ENCODE peak calls at places on chromosomes 11 and 22, in seven cellular contexts. O is tibial nerve, M is T-helper 1 cell, N is fibroblast of pulmonary artery, Z is hypothalamus, A is HepG2, X is NCI-H748 treated with DMSO at 0.1 percent for 48 hours. Y is an unnamed sample.

GRCh38 chr11:66688561-66689534 is 11.2 kb upstream of the RBM4B start:
- DNase-seq in O (no peak), M (no peak), N (no peak), Z (no peak), A (no peak), X (no peak), Y (no peak)

GRCh38 chr11:105132716-105133511 is 6.7 kb downstream of the CARD18 start:
- DNase-seq in O (no peak), M (no peak), N (peak), Z (no peak), A (peak), X (no peak), Y (no peak)

GRCh38 chr11:27158763-27159679 is 118.4 kb downstream of the BBOX1 start:
- DNase-seq in O (peak), M (no peak), N (peak), Z (no peak), A (peak), X (peak), Y (peak)

GRCh38 chr11:60970369-60970774 is 1.1 kb upstream of the CD6 start:
- DNase-seq in O (peak), M (peak), N (peak), Z (no peak), A (peak), X (no peak), Y (peak)

GRCh38 chr11:68690671-68691401 is 6.5 kb downstream of the GAL start:
- DNase-seq in O (no peak), M (no peak), N (no peak), Z (no peak), A (no peak), X (no peak), Y (no peak)

GRCh38 chr22:19387575-19387974 is 44.0 kb downstream of the HIRA start:
- DNase-seq in O (no peak), M (no peak), N (no peak), Z (no peak), A (no peak), X (no peak), Y (no peak)

GRCh38 chr22:43755452-43755851 is 56.7 kb downstream of the EFCAB6 start:
- DNase-seq in O (no peak), M (no peak), N (no peak), Z (no peak), A (no peak), X (no peak), Y (no peak)

GRCh38 chr22:45273452-45274075 is 11.2 kb upstream of the UPK3A start:
- DNase-seq in O (no peak), M (no peak), N (no peak), Z (no peak), A (peak), X (no peak), Y (no peak)

GRCh38 chr11:119337581-119338317 is 2.9 kb downstream of the C1QTNF5 start:
- DNase-seq in O (no peak), M (no peak), N (peak), Z (no peak), A (no peak), X (no peak), Y (peak)

GRCh38 chr22:44710474-44711235 is 8.7 kb downstream of the PRR5 start:
- DNase-seq in O (no peak), M (no peak), N (no peak), Z (no peak), A (no peak), X (no peak), Y (no peak)

GRCh38 chr11:132037961-132038360 is 667.5 kb downstream of the NTM start:
- DNase-seq in O (no peak), M (no peak), N (no peak), Z (no peak), A (no peak), X (peak), Y (no peak)

GRCh38 chr11:11039249-11039965 is 181.6 kb upstream of the ZBED5 start:
- DNase-seq in O (no peak), M (no peak), N (no peak), Z (no peak), A (no peak), X (no peak), Y (no peak)

GRCh38 chr22:36445158-36445668 is 36.2 kb downstream of the TXN2 start:
- DNase-seq in O (no peak), M (no peak), N (peak), Z (no peak), A (peak), X (no peak), Y (no peak)

GRCh38 chr11:114440121-114440860 is 1.0 kb downstream of the REXO2 start:
- DNase-seq in O (peak), M (no peak), N (peak), Z (no peak), A (peak), X (no peak), Y (peak)

GRCh38 chr11:34659096-34659733 is 38.3 kb downstream of the EHF start:
- DNase-seq in O (no peak), M (no peak), N (no peak), Z (no peak), A (no peak), X (no peak), Y (no peak)